ENCODE peak calls at places on chromosomes 12 and 14, in six cellular contexts. U is H1; Z is HT1080; C is iris pigment epithelial cell; J is neural crest cell; M is CD8-positive, alpha-beta memory T cell. S is an unnamed sample.

GRCh38 chr12:128994869-128995268 is 141.6 kb downstream of the GLT1D1 start:
- DNase-seq in U (no peak), J (no peak), Z (no peak), M (no peak), C (no peak), S (peak; percentile 58)

GRCh38 chr12:80702889-80703605 is 4.4 kb upstream of the MYF6 start:
- DNase-seq in J (no peak), M (no peak), Z (peak; percentile 38), C (peak; percentile 88), U (no peak), S (no peak)

GRCh38 chr14:103528158-103528511 is 861 bp upstream of the TRMT61A start:
- DNase-seq in U (no peak), C (no peak), Z (no peak), M (no peak), J (no peak), S (peak; percentile 45)

GRCh38 chr14:93114068-93114710 is 1.5 kb downstream of the ITPK1 start:
- DNase-seq in Z (no peak), J (no peak), M (no peak), U (no peak), C (no peak), S (no peak)

GRCh38 chr12:15892645-15893259 is 10.6 kb downstream of the STRAP start:
- DNase-seq in M (no peak), Z (no peak), J (no peak), U (no peak), C (no peak), S (no peak)

GRCh38 chr12:29431516-29431915 is 50.5 kb upstream of the ERGIC2 start:
- DNase-seq in U (no peak), J (no peak), M (no peak), C (no peak), Z (no peak), S (no peak)

GRCh38 chr12:74537126-74537706 is 419 bp upstream of the ATXN7L3B start:
- DNase-seq in J (no peak), M (no peak), U (no peak), C (peak; percentile 56), Z (peak; percentile 62), S (peak; percentile 46)

GRCh38 chr14:74190910-74191575 is 48.2 kb upstream of the VSX2 start:
- DNase-seq in J (no peak), C (no peak), M (no peak), Z (no peak), U (no peak), S (no peak)

GRCh38 chr14:101878222-101879211 is 85.9 kb upstream of the DYNC1H1 start:
- DNase-seq in J (no peak), Z (peak; percentile 33), C (peak; percentile 19), U (no peak), M (peak; percentile 14), S (no peak)

GRCh38 chr12:122835693-122836026 is 403 bp downstream of the HIP1R start:
- DNase-seq in M (peak; percentile 19), Z (no peak), C (no peak), J (no peak), U (no peak), S (peak; percentile 26)

GRCh38 chr14:22850944-22851790 is 14.8 kb downstream of the MMP14 start:
- DNase-seq in J (no peak), U (no peak), Z (peak; percentile 100), C (peak; percentile 98), M (no peak), S (no peak)

GRCh38 chr12:106138646-106139421 is at the start of gene NUAK1:
- DNase-seq in M (no peak), U (no peak), J (peak; percentile 81), C (peak; percentile 31), Z (peak; percentile 66), S (no peak)

GRCh38 chr14:80602931-80603330 is 338.6 kb downstream of the CEP128 start:
- DNase-seq in M (no peak), C (no peak), Z (no peak), U (no peak), J (peak; percentile 1), S (no peak)

GRCh38 chr14:61571931-61572330 is 123.4 kb upstream of the HIF1A start:
- DNase-seq in U (no peak), Z (no peak), C (no peak), J (no peak), M (no peak), S (no peak)

GRCh38 chr12:132162508-132163031 is 18.3 kb downstream of the NOC4L start:
- DNase-seq in Z (peak; percentile 67), M (no peak), C (peak; percentile 85), J (no peak), U (no peak), S (no peak)

GRCh38 chr12:19894049-19894448 is 454.8 kb downstream of the AEBP2 start:
- DNase-seq in Z (peak; percentile 18), M (no peak), J (no peak), C (peak; percentile 73), U (no peak), S (no peak)

GRCh38 chr14:59728294-59728693 is 142.3 kb downstream of the RTN1 start:
- DNase-seq in U (no peak), J (no peak), C (no peak), Z (no peak), M (no peak), S (no peak)

GRCh38 chr12:31647106-31647505 is 12.4 kb upstream of the ETFBKMT start:
- DNase-seq in J (no peak), C (no peak), Z (no peak), U (no peak), M (no peak), S (no peak)

GRCh38 chr12:102474438-102475064 is 5.8 kb downstream of the IGF1 start:
- DNase-seq in U (no peak), J (no peak), C (no peak), M (no peak), Z (peak; percentile 78), S (no peak)

GRCh38 chr14:99678198-99678597 is 5.9 kb upstream of the CYP46A1 start:
- DNase-seq in Z (no peak), C (no peak), M (no peak), J (no peak), U (no peak), S (no peak)